ENCODE peak calls at places on chromosomes 7 and 10, in six cellular contexts. O is GM04504; P is Kasumi-1; M is GM10248; H is stimulated activated CD8-positive, alpha-beta memory T cell treated with anti-CD3 and anti-CD28 coated beads, Interleukin-15, amount 100 ng/mL, for 48 hours; A is bronchial epithelial cell. S is an unnamed sample.

GRCh38 chr7:105519353-105519752 is 2.7 kb downstream of the PUS7 start:
- DNase-seq in O (no peak), P (no peak), M (no peak), H (no peak), A (no peak), S (no peak)

GRCh38 chr7:107918948-107919347 is 28.0 kb downstream of the DLD start:
- DNase-seq in O (no peak), P (no peak), M (no peak), H (no peak), A (no peak), S (no peak)

GRCh38 chr7:47601881-47602249 is 20.0 kb upstream of the TNS3 start:
- DNase-seq in O (no peak), P (no peak), M (no peak), H (no peak), A (no peak), S (no peak)

GRCh38 chr7:43076189-43076605 is 36.2 kb upstream of the HECW1 start:
- DNase-seq in O (peak), P (no peak), M (peak), H (no peak), A (peak), S (no peak)

GRCh38 chr10:133356953-133357292 is 896 bp downstream of the FUOM start:
- DNase-seq in O (no peak), P (no peak), M (no peak), H (no peak), A (no peak), S (no peak)

GRCh38 chr7:96017877-96018276 is 245.5 kb downstream of the DYNC1I1 start:
- DNase-seq in O (no peak), P (no peak), M (no peak), H (no peak), A (no peak), S (no peak)

GRCh38 chr7:86814980-86815379 is 171.3 kb downstream of the GRM3 start:
- DNase-seq in O (no peak), P (peak), M (no peak), H (no peak), A (peak), S (peak)

GRCh38 chr7:98399903-98400537 is 870 bp downstream of the BAIAP2L1 start:
- DNase-seq in O (no peak), P (no peak), M (no peak), H (no peak), A (no peak), S (no peak)

GRCh38 chr10:124123141-124123540 is 29.7 kb upstream of the CHST15 start:
- DNase-seq in O (no peak), P (no peak), M (no peak), H (no peak), A (no peak), S (no peak)

GRCh38 chr10:13829790-13830189 is 243.0 kb downstream of the PRPF18 start:
- DNase-seq in O (no peak), P (no peak), M (no peak), H (no peak), A (no peak), S (no peak)

GRCh38 chr7:7136423-7136822 is 45.9 kb upstream of the C1GALT1 start:
- DNase-seq in O (no peak), P (no peak), M (no peak), H (no peak), A (no peak), S (no peak)

GRCh38 chr7:142894886-142895593 is 9.5 kb upstream of the TRPV6 start:
- DNase-seq in O (no peak), P (no peak), M (no peak), H (no peak), A (no peak), S (no peak)

GRCh38 chr10:30534465-30535144 is 94.9 kb downstream of the LYZL2 start:
- DNase-seq in O (peak), P (peak), M (peak), H (peak), A (peak), S (peak)

GRCh38 chr10:44992070-44992731 is 8.5 kb upstream of the ZNF22 start:
- DNase-seq in O (no peak), P (no peak), M (no peak), H (no peak), A (no peak), S (no peak)

GRCh38 chr10:63005246-63005645 is 127.9 kb upstream of the NRBF2 start:
- DNase-seq in O (peak), P (no peak), M (no peak), H (no peak), A (peak), S (no peak)

GRCh38 chr10:103417601-103418000 is 21.2 kb downstream of the PDCD11 start:
- DNase-seq in O (no peak), P (no peak), M (no peak), H (no peak), A (no peak), S (no peak)

GRCh38 chr10:32381165-32381564 is 34.2 kb upstream of the EPC1 start:
- DNase-seq in O (no peak), P (no peak), M (no peak), H (no peak), A (no peak), S (no peak)

GRCh38 chr7:51234609-51235308 is 81.8 kb downstream of the COBL start:
- DNase-seq in O (no peak), P (no peak), M (no peak), H (no peak), A (no peak), S (no peak)

GRCh38 chr7:144854839-144855424 is 19.1 kb upstream of the TPK1 start:
- DNase-seq in O (no peak), P (peak), M (no peak), H (no peak), A (peak), S (peak)

GRCh38 chr7:121745856-121746255 is 127.1 kb upstream of the PTPRZ1 start:
- DNase-seq in O (no peak), P (no peak), M (no peak), H (no peak), A (peak), S (no peak)